ENCODE peak calls at places on chromosomes 5 and 9, in nine cellular contexts. One of them, this sample, is unnamed.

GRCh38 chr9:18678846-18679245 is 204.9 kb downstream of the ADAMTSL1 start:
- DNase-seq in GM12865: no peak
- DNase-seq in endothelial cell: no peak
- DNase-seq in GM10248: no peak
- DNase-seq in psoas muscle: no peak
- DNase-seq in fibroblast of the aortic adventitia: peak
- DNase-seq in PC-3: no peak
- DNase-seq in B cell: no peak
- DNase-seq in WTC11: no peak
- DNase-seq in this sample: no peak

GRCh38 chr5:131532016-131532640 is 102.9 kb downstream of the RAPGEF6 start:
- DNase-seq in GM12865: no peak
- DNase-seq in GM10248: no peak
- DNase-seq in WTC11: no peak
- DNase-seq in endothelial cell: no peak
- DNase-seq in fibroblast of the aortic adventitia: peak
- DNase-seq in B cell: no peak
- DNase-seq in PC-3: no peak
- DNase-seq in psoas muscle: no peak
- DNase-seq in this sample: no peak

GRCh38 chr5:57887851-57888621 is 405.4 kb upstream of the ACTBL2 start:
- DNase-seq in WTC11: peak
- DNase-seq in psoas muscle: no peak
- DNase-seq in B cell: no peak
- DNase-seq in GM12865: peak
- DNase-seq in fibroblast of the aortic adventitia: peak
- DNase-seq in GM10248: peak
- DNase-seq in endothelial cell: peak
- DNase-seq in PC-3: peak
- DNase-seq in this sample: no peak

GRCh38 chr5:81424728-81425127 is 30.8 kb upstream of the ACOT12 start:
- DNase-seq in WTC11: no peak
- DNase-seq in psoas muscle: no peak
- DNase-seq in GM12865: no peak
- DNase-seq in B cell: no peak
- DNase-seq in PC-3: no peak
- DNase-seq in GM10248: no peak
- DNase-seq in endothelial cell: no peak
- DNase-seq in fibroblast of the aortic adventitia: peak
- DNase-seq in this sample: no peak

GRCh38 chr5:161546463-161547301 is at the start of gene GABRB2:
- DNase-seq in PC-3: no peak
- DNase-seq in GM12865: peak
- DNase-seq in endothelial cell: peak
- DNase-seq in GM10248: peak
- DNase-seq in WTC11: peak
- DNase-seq in psoas muscle: peak
- DNase-seq in B cell: peak
- DNase-seq in fibroblast of the aortic adventitia: peak
- DNase-seq in this sample: peak

GRCh38 chr9:95595780-95596179 is 79.0 kb upstream of the PTCH1 start:
- DNase-seq in GM12865: no peak
- DNase-seq in endothelial cell: no peak
- DNase-seq in psoas muscle: no peak
- DNase-seq in WTC11: no peak
- DNase-seq in PC-3: no peak
- DNase-seq in B cell: no peak
- DNase-seq in fibroblast of the aortic adventitia: no peak
- DNase-seq in GM10248: no peak
- DNase-seq in this sample: no peak

GRCh38 chr9:121651295-121652036 is at the start of gene DAB2IP:
- DNase-seq in endothelial cell: peak
- DNase-seq in GM12865: no peak
- DNase-seq in fibroblast of the aortic adventitia: no peak
- DNase-seq in WTC11: peak
- DNase-seq in B cell: no peak
- DNase-seq in GM10248: no peak
- DNase-seq in psoas muscle: peak
- DNase-seq in PC-3: peak
- DNase-seq in this sample: peak

GRCh38 chr5:157608972-157609565 is 33.5 kb upstream of the ADAM19 start:
- DNase-seq in endothelial cell: no peak
- DNase-seq in fibroblast of the aortic adventitia: peak
- DNase-seq in psoas muscle: no peak
- DNase-seq in GM12865: no peak
- DNase-seq in WTC11: no peak
- DNase-seq in PC-3: peak
- DNase-seq in B cell: no peak
- DNase-seq in GM10248: no peak
- DNase-seq in this sample: no peak

GRCh38 chr5:113371788-113372196 is 63.0 kb downstream of the TSSK1B start:
- DNase-seq in endothelial cell: no peak
- DNase-seq in psoas muscle: no peak
- DNase-seq in PC-3: peak
- DNase-seq in WTC11: no peak
- DNase-seq in GM12865: no peak
- DNase-seq in fibroblast of the aortic adventitia: peak
- DNase-seq in GM10248: no peak
- DNase-seq in B cell: no peak
- DNase-seq in this sample: no peak

GRCh38 chr5:173454381-173454763 is 126.2 kb upstream of the STC2 start:
- DNase-seq in endothelial cell: no peak
- DNase-seq in WTC11: no peak
- DNase-seq in GM10248: no peak
- DNase-seq in PC-3: peak
- DNase-seq in B cell: no peak
- DNase-seq in psoas muscle: no peak
- DNase-seq in GM12865: peak
- DNase-seq in fibroblast of the aortic adventitia: peak
- DNase-seq in this sample: no peak

GRCh38 chr5:35237580-35238376 is 7.5 kb upstream of the PRLR start:
- DNase-seq in GM10248: no peak
- DNase-seq in psoas muscle: no peak
- DNase-seq in WTC11: no peak
- DNase-seq in endothelial cell: no peak
- DNase-seq in GM12865: no peak
- DNase-seq in B cell: no peak
- DNase-seq in fibroblast of the aortic adventitia: no peak
- DNase-seq in PC-3: no peak
- DNase-seq in this sample: no peak

GRCh38 chr5:36590513-36591286 is 15.7 kb upstream of the SLC1A3 start:
- DNase-seq in PC-3: no peak
- DNase-seq in psoas muscle: no peak
- DNase-seq in GM12865: no peak
- DNase-seq in B cell: no peak
- DNase-seq in endothelial cell: no peak
- DNase-seq in fibroblast of the aortic adventitia: no peak
- DNase-seq in WTC11: no peak
- DNase-seq in GM10248: no peak
- DNase-seq in this sample: no peak

GRCh38 chr9:90095682-90096081 is 490.9 kb downstream of the GADD45G start:
- DNase-seq in PC-3: no peak
- DNase-seq in B cell: no peak
- DNase-seq in WTC11: no peak
- DNase-seq in psoas muscle: no peak
- DNase-seq in GM12865: peak
- DNase-seq in endothelial cell: no peak
- DNase-seq in fibroblast of the aortic adventitia: no peak
- DNase-seq in GM10248: no peak
- DNase-seq in this sample: no peak

GRCh38 chr9:111271481-111272080 is 58.4 kb downstream of the OR2K2 start:
- DNase-seq in fibroblast of the aortic adventitia: peak
- DNase-seq in WTC11: no peak
- DNase-seq in psoas muscle: no peak
- DNase-seq in PC-3: no peak
- DNase-seq in endothelial cell: no peak
- DNase-seq in B cell: no peak
- DNase-seq in GM12865: no peak
- DNase-seq in GM10248: no peak
- DNase-seq in this sample: no peak

GRCh38 chr9:6927838-6928237 is 170.1 kb downstream of the KDM4C start:
- DNase-seq in WTC11: no peak
- DNase-seq in GM12865: no peak
- DNase-seq in PC-3: no peak
- DNase-seq in psoas muscle: no peak
- DNase-seq in fibroblast of the aortic adventitia: no peak
- DNase-seq in GM10248: no peak
- DNase-seq in endothelial cell: no peak
- DNase-seq in B cell: no peak
- DNase-seq in this sample: no peak

GRCh38 chr5:86442036-86442435 is 175.7 kb upstream of the COX7C start:
- DNase-seq in endothelial cell: no peak
- DNase-seq in B cell: no peak
- DNase-seq in GM12865: no peak
- DNase-seq in WTC11: no peak
- DNase-seq in fibroblast of the aortic adventitia: no peak
- DNase-seq in psoas muscle: no peak
- DNase-seq in GM10248: no peak
- DNase-seq in PC-3: no peak
- DNase-seq in this sample: no peak

GRCh38 chr9:72954431-72955420 is 1.9 kb upstream of the ALDH1A1 start:
- DNase-seq in endothelial cell: no peak
- DNase-seq in B cell: no peak
- DNase-seq in WTC11: no peak
- DNase-seq in PC-3: no peak
- DNase-seq in GM10248: no peak
- DNase-seq in fibroblast of the aortic adventitia: peak
- DNase-seq in psoas muscle: peak
- DNase-seq in GM12865: no peak
- DNase-seq in this sample: no peak

DNA sequence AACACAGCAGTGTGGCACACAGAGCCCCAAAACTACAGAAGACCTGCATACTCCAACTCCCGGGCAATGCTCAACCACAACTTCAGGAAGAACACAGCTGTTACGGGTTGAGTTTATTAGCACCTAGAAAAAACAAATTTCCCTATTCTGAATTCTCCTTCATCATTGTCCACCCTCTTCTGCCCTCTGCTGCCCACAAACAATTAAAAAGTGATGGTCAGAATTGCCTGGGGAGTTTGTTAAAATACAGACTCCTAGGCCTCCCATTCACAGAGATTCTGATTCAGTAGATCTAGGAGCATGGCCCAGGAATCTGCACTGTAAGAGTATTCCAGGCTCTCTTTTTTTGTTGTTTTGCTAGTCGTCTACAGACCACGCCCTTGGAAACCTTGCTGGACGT is 310.6 kb downstream of the NDUFS4 start:
- DNase-seq in B cell: no peak
- DNase-seq in GM12865: no peak
- DNase-seq in GM10248: no peak
- DNase-seq in WTC11: no peak
- DNase-seq in PC-3: peak
- DNase-seq in endothelial cell: no peak
- DNase-seq in fibroblast of the aortic adventitia: peak
- DNase-seq in psoas muscle: no peak
- DNase-seq in this sample: no peak
- TF ChIP-seq CTCF in B cell: no peak
- TF ChIP-seq CTCF in GM12865: no peak
- TF ChIP-seq CTCF in GM10248: no peak
- TF ChIP-seq CTCF in WTC11: no peak
- TF ChIP-seq CTCF in PC-3: peak
- TF ChIP-seq CTCF in endothelial cell: no peak
- TF ChIP-seq CTCF in fibroblast of the aortic adventitia: no peak
- TF ChIP-seq CTCF in psoas muscle: no peak
- TF ChIP-seq CTCF in this sample: no peak

DNA sequence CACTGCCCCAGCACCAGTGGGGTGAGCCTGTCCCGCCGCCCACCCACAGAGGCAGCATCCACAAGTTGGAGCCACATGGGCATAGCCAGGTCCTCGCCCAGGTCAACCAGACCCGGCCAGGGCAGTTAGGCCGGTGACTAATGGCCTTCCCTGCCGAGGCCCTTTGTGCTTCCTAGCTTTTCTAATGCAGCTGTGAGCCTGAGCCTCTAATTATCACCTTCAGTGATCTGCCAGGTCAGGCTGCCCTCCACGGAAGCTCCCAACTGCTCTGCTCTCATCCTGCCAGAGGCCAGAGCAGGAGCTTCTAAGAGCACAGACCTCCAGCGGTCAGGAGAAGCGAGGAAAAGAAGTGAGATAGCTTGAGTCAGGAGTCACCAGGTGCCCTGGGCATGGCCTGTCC is 87.1 kb upstream of the PPP1R26 start:
- DNase-seq in fibroblast of the aortic adventitia: no peak
- DNase-seq in GM10248: no peak
- DNase-seq in PC-3: no peak
- DNase-seq in B cell: no peak
- DNase-seq in GM12865: no peak
- DNase-seq in endothelial cell: no peak
- DNase-seq in WTC11: no peak
- DNase-seq in psoas muscle: no peak
- DNase-seq in this sample: no peak
- TF ChIP-seq CTCF in fibroblast of the aortic adventitia: no peak
- TF ChIP-seq CTCF in GM10248: no peak
- TF ChIP-seq CTCF in PC-3: no peak
- TF ChIP-seq CTCF in B cell: no peak
- TF ChIP-seq CTCF in GM12865: no peak
- TF ChIP-seq CTCF in endothelial cell: no peak
- TF ChIP-seq CTCF in WTC11: no peak
- TF ChIP-seq CTCF in psoas muscle: no peak
- TF ChIP-seq CTCF in this sample: no peak

DNA sequence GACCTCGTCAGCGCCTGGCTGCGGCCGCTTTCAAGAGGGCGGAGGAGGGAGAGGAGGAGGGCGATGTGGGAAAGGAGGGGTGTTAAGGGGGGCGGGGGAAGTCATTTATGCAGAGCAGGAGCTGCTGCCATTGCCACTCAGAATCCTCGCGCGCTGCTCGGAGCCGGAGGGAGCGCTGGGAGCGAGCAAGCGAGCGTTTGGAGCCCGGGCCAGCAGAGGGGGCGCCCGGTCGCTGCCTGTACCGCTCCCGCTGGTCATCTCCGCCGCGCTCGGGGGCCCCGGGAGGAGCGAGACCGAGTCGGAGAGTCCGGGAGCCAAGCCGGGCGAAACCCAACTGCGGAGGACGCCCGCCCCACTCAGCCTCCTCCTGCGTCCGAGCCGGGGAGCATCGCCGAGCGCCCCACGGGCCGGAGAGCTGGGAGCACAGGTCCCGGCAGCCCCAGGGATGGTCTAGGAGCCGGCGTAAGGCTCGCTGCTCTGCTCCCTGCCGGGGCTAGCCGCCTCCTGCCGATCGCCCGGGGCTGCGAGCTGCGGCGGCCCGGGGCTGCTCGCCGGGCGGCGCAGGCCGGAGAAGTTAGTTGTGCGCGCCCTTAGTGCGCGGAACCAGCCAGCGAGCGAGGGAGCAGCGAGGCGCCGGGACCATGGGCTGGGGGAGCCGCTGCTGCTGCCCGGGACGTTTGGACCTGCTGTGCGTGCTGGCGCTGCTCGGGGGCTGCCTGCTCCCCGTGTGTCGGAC is at the start of gene PCSK5:
- DNase-seq in PC-3: peak
- DNase-seq in B cell: peak
- DNase-seq in GM12865: peak
- DNase-seq in GM10248: peak
- DNase-seq in fibroblast of the aortic adventitia: peak
- DNase-seq in endothelial cell: peak
- DNase-seq in psoas muscle: peak
- DNase-seq in WTC11: peak
- DNase-seq in this sample: peak
- TF ChIP-seq CTCF in PC-3: no peak
- TF ChIP-seq CTCF in B cell: no peak
- TF ChIP-seq CTCF in GM12865: no peak
- TF ChIP-seq CTCF in GM10248: no peak
- TF ChIP-seq CTCF in fibroblast of the aortic adventitia: peak
- TF ChIP-seq CTCF in endothelial cell: no peak
- TF ChIP-seq CTCF in psoas muscle: peak
- TF ChIP-seq CTCF in WTC11: no peak
- TF ChIP-seq CTCF in this sample: peak

GRCh38 chr5:134174841-134175839 is 1.6 kb downstream of the SKP1 start:
- DNase-seq in GM10248: no peak
- DNase-seq in fibroblast of the aortic adventitia: peak
- DNase-seq in GM12865: peak
- DNase-seq in endothelial cell: no peak
- DNase-seq in WTC11: no peak
- DNase-seq in psoas muscle: no peak
- DNase-seq in PC-3: peak
- DNase-seq in B cell: no peak
- DNase-seq in this sample: no peak
- TF ChIP-seq CTCF in GM10248: no peak
- TF ChIP-seq CTCF in fibroblast of the aortic adventitia: no peak
- TF ChIP-seq CTCF in GM12865: no peak
- TF ChIP-seq CTCF in endothelial cell: no peak
- TF ChIP-seq CTCF in WTC11: no peak
- TF ChIP-seq CTCF in psoas muscle: no peak
- TF ChIP-seq CTCF in PC-3: no peak
- TF ChIP-seq CTCF in B cell: no peak
- TF ChIP-seq CTCF in this sample: no peak

This sample was measured in neural crest cell.